ENCODE peak calls at places on chromosomes 6 and 20, in four cellular contexts. E, S, V and C are unnamed samples.

GRCh38 chr6:47034919-47035318 is 7.2 kb downstream of the ADGRF1 start:
- DNase-seq in V (peak; percentile 99), E (no peak), S (peak; percentile 100), C (peak; percentile 91)

GRCh38 chr20:61934716-61935530 is 130.8 kb downstream of the TAF4 start:
- DNase-seq in E (no peak), V (no peak), S (peak; percentile 42), C (no peak)

GRCh38 chr6:2667617-2668016 is 83.1 kb downstream of the MYLK4 start:
- DNase-seq in V (no peak), S (no peak), E (no peak), C (no peak)

GRCh38 chr6:52176550-52176949 is 9.6 kb upstream of the IL17A start:
- DNase-seq in V (no peak), S (no peak), E (no peak), C (no peak)

GRCh38 chr6:129936329-129937165 is 75.4 kb upstream of the TMEM244 start:
- DNase-seq in V (peak; percentile 20), S (peak; percentile 54), E (peak; percentile 7), C (peak; percentile 24)

GRCh38 chr6:56399672-56400263 is 152.4 kb upstream of the COL21A1 start:
- DNase-seq in V (no peak), E (no peak), S (no peak), C (no peak)

GRCh38 chr6:44697333-44697732 is 309.8 kb downstream of the CDC5L start:
- DNase-seq in S (no peak), V (no peak), E (no peak), C (no peak)

GRCh38 chr6:98124176-98124575 is 710.2 kb upstream of the POU3F2 start:
- DNase-seq in S (peak; percentile 88), V (no peak), E (no peak), C (no peak)

GRCh38 chr6:3139090-3139903 is 18.0 kb downstream of the TUBB2A start:
- DNase-seq in S (peak; percentile 68), E (no peak), V (peak; percentile 24), C (no peak)

GRCh38 chr20:35297153-35297552 is 4.9 kb upstream of the FAM83C start:
- DNase-seq in E (no peak), S (no peak), V (no peak), C (no peak)

GRCh38 chr6:166489301-166490155 is 97.0 kb downstream of the RAMACL start:
- DNase-seq in E (no peak), V (no peak), S (no peak), C (no peak)

GRCh38 chr6:108492131-108492766 is 68.5 kb upstream of the FOXO3 start:
- DNase-seq in V (peak; percentile 24), S (peak; percentile 54), E (peak; percentile 34), C (peak; percentile 40)

GRCh38 chr6:9482030-9482731 is 932.7 kb downstream of the TFAP2A start:
- DNase-seq in S (peak; percentile 97), E (no peak), V (peak; percentile 84), C (peak; percentile 75)

GRCh38 chr20:52493177-52493711 is 301.7 kb upstream of the ZFP64 start:
- DNase-seq in S (peak; percentile 72), E (no peak), V (no peak), C (no peak)

GRCh38 chr20:1618954-1619550 is 757 bp downstream of the SIRPB1 start:
- DNase-seq in E (no peak), S (no peak), V (no peak), C (no peak)

GRCh38 chr20:50330504-50331313 is 140.1 kb downstream of the CEBPB start:
- DNase-seq in V (no peak), E (no peak), S (peak; percentile 86), C (no peak)

GRCh38 chr20:391041-391711 is 10.6 kb downstream of the TRIB3 start:
- DNase-seq in E (no peak), V (no peak), S (no peak), C (no peak)

GRCh38 chr6:129370268-129370916 is 339.6 kb downstream of the ARHGAP18 start:
- DNase-seq in E (peak; percentile 12), V (peak; percentile 14), S (peak; percentile 36), C (no peak)

GRCh38 chr6:97394160-97394748 is 111.2 kb upstream of the MMS22L start:
- DNase-seq in V (peak; percentile 8), E (peak; percentile 49), S (peak; percentile 37), C (peak; percentile 10)

GRCh38 chr6:19613678-19614077 is 223.5 kb upstream of the ID4 start:
- DNase-seq in V (no peak), S (no peak), E (no peak), C (no peak)

GRCh38 chr20:21571841-21572690 is 58.2 kb upstream of the NKX2-2 start:
- DNase-seq in V (no peak), E (peak; percentile 32), S (no peak), C (peak; percentile 0)

GRCh38 chr6:15551798-15552197 is 111.0 kb downstream of the DTNBP1 start:
- DNase-seq in V (no peak), S (peak; percentile 59), E (no peak), C (no peak)

GRCh38 chr6:4253604-4254211 is 118.3 kb upstream of the ECI2 start:
- DNase-seq in E (no peak), V (peak; percentile 27), S (peak; percentile 65), C (peak; percentile 39)

GRCh38 chr6:17986656-17987575 is 519 bp downstream of the KIF13A start:
- DNase-seq in S (peak; percentile 61), E (peak; percentile 58), V (no peak), C (no peak)

GRCh38 chr20:31720486-31721407 is 1.9 kb downstream of the BCL2L1 start:
- DNase-seq in E (peak; percentile 38), V (no peak), S (no peak), C (no peak)
- TF ChIP-seq CTCF in E (peak; percentile 39), V (peak; percentile 12), S (no peak), C (no peak)

DNA sequence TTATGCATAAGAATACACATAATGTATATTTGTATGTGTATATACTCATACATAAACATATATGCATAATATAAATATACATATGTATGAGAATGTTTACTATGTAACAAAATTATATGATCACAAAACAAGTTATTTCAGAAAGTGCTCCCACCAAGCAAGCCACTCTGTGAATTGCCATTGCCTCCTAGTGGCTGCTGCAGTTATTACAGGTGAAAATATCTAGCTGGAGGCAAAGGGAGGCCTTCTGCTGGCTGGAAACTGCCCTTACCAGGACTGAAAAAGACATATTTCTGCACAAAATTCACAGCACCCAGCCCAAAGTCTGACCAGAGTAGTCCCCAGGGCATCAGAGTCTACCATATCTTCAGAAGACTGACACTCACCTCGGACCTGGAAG is 14.4 kb upstream of the ADAM33 start:
- DNase-seq in E (no peak), V (no peak), S (no peak), C (no peak)
- TF ChIP-seq CTCF in E (peak; percentile 34), V (peak; percentile 48), S (peak; percentile 53), C (peak; percentile 28)

GRCh38 chr6:34223964-34224940 is 12.4 kb upstream of the HMGA1 start:
- DNase-seq in V (peak; percentile 70), E (peak; percentile 97), S (peak; percentile 88), C (peak; percentile 78)

GRCh38 chr6:34225551-34225950 is 11.1 kb upstream of the HMGA1 start:
- DNase-seq in V (no peak), E (no peak), S (no peak), C (no peak)

GRCh38 chr6:34227656-34228421 is 8.8 kb upstream of the HMGA1 start:
- DNase-seq in V (no peak), S (peak; percentile 48), E (no peak), C (no peak)

GRCh38 chr6:34226066-34226465 is 10.6 kb upstream of the HMGA1 start:
- DNase-seq in S (no peak), E (no peak), V (no peak), C (no peak)

DNA sequence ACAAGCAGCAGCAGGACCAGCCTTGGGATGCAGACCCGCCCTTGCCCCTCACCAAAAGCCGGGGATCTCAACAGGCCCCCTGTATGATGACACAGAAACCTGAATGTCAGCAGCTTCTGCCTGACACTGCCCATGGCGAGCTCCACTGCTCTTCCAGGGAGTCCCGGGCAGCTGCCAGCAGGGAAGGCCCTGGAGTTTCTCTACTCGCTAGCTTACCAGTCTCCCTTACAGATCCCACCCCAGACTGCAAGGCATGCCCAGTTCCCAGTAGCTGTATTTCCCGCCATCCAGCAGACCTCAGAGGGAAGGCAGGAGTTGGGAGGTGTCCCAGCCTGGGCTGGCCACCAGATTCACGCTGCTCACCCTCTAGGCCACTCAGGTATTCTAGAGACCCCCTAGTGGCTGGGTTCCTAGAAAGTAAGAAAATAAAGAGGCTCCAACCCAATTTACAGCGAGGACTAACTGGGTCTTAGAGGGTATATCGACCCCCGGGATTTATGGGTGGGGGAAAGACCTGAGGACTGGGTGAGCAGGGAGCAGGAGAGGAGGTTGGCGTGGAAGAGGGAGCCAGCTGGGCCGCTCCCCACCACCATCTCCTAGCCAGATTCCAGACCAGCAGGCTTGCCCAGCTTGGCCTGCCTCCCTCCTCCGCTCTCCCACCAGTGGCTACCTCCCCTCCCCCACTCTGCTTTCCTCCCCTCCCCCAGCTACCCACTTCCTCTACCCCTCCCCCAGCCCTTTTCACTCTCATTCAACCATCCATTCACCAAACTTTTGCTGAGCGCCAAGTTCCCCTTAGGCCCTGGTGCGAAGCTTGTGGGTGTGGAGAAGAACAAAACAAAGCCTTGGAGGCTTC is 9.7 kb upstream of the HMGA1 start:
- DNase-seq in V (no peak), S (no peak), E (no peak), C (no peak)
- TF ChIP-seq CTCF in V (no peak), S (no peak), E (peak; percentile 8), C (no peak)

GRCh38 chr6:126176266-126176665 is 163.6 kb upstream of the CENPW start:
- DNase-seq in S (peak; percentile 20), V (no peak), E (no peak), C (no peak)

GRCh38 chr6:126180585-126180984 is 159.3 kb upstream of the CENPW start:
- DNase-seq in V (peak; percentile 64), E (peak; percentile 12), S (peak; percentile 97), C (peak; percentile 20)

GRCh38 chr6:126182650-126183311 is 157.1 kb upstream of the CENPW start:
- DNase-seq in V (no peak), S (peak; percentile 84), E (no peak), C (no peak)

GRCh38 chr6:126181173-126181741 is 158.7 kb upstream of the CENPW start:
- DNase-seq in E (no peak), V (no peak), S (no peak), C (no peak)

GRCh38 chr6:126181890-126182289 is 158.0 kb upstream of the CENPW start:
- DNase-seq in V (no peak), S (no peak), E (no peak), C (no peak)
- TF ChIP-seq CTCF in V (no peak), S (no peak), E (no peak), C (no peak)

DNA sequence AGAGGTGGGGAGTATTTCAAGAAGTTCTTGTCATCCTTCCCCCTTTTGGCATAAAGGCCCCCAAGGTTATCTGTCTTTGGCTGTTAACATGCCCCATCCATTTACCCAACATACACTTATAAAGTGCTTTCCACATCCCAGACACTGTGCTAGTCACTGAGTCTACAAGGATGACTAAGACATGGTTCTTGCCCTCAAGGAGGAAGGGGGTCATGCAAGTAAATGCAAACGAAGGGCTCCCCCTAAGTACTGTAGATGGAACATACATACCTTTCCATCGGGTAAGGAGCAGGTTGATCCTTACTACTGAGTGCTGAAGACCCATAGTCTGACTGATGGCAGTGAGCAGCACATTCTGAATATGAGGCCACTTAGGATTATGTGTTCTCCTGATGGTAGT is 38.3 kb downstream of the HECA start:
- DNase-seq in E (no peak), V (no peak), S (no peak), C (no peak)
- TF ChIP-seq CTCF in E (no peak), V (no peak), S (no peak), C (no peak)